ENCODE peak calls at places on chromosomes 2 and 18, in nine cellular contexts. C is progenitor cell of endocrine pancreas, K is endothelial cell, J is left lung, D is A549, B is nephron progenitor cell, I is glutamatergic neuron, L is body of pancreas, Z is NB4. A is an unnamed sample.

GRCh38 chr2:149817206-149817605 is 229.6 kb upstream of the MMADHC start:
- DNase-seq in C (no peak), K (no peak), J (no peak), D (no peak), B (no peak), I (no peak), L (no peak), Z (no peak), A (no peak)

GRCh38 chr2:201440182-201440581 is 11.1 kb downstream of the TRAK2 start:
- DNase-seq in C (no peak), K (no peak), J (no peak), D (no peak), B (no peak), I (no peak), L (peak; percentile 65), Z (no peak), A (no peak)

GRCh38 chr2:238024986-238025385 is 35.8 kb upstream of the SCLY start:
- DNase-seq in C (no peak), K (no peak), J (no peak), D (no peak), B (no peak), I (no peak), L (no peak), Z (no peak), A (no peak)

GRCh38 chr2:68255736-68256450 is 3.6 kb upstream of the PPP3R1 start:
- DNase-seq in C (no peak), K (no peak), J (no peak), D (no peak), B (no peak), I (no peak), L (no peak), Z (no peak), A (no peak)

GRCh38 chr2:199747427-199747826 is 103.6 kb downstream of the FTCDNL1 start:
- DNase-seq in C (no peak), K (no peak), J (no peak), D (no peak), B (no peak), I (peak; percentile 41), L (no peak), Z (no peak), A (no peak)

GRCh38 chr2:8583400-8584173 is 98.3 kb upstream of the ID2 start:
- DNase-seq in C (peak; percentile 95), K (peak; percentile 76), J (peak; percentile 98), D (peak; percentile 42), B (peak; percentile 99), I (peak; percentile 82), L (peak; percentile 99), Z (peak; percentile 98), A (peak; percentile 79)

GRCh38 chr2:46378616-46379015 is 81.4 kb downstream of the EPAS1 start:
- DNase-seq in C (no peak), K (no peak), J (no peak), D (no peak), B (no peak), I (no peak), L (no peak), Z (no peak), A (no peak)

GRCh38 chr2:63122921-63123320 is 72.3 kb downstream of the OTX1 start:
- DNase-seq in C (no peak), K (no peak), J (no peak), D (no peak), B (no peak), I (no peak), L (no peak), Z (no peak), A (no peak)

GRCh38 chr2:201507725-201508124 is 56.2 kb downstream of the STRADB start:
- DNase-seq in C (no peak), K (no peak), J (no peak), D (no peak), B (no peak), I (no peak), L (no peak), Z (peak; percentile 35), A (no peak)

GRCh38 chr2:74764429-74765272 is 69.3 kb upstream of the HK2 start:
- DNase-seq in C (no peak), K (peak; percentile 18), J (no peak), D (no peak), B (no peak), I (no peak), L (no peak), Z (peak; percentile 91), A (no peak)

GRCh38 chr2:116879646-116880045 is 934.8 kb upstream of the DDX18 start:
- DNase-seq in C (no peak), K (no peak), J (no peak), D (no peak), B (peak; percentile 7), I (no peak), L (no peak), Z (no peak), A (no peak)

GRCh38 chr2:238418196-238418998 is 8.3 kb upstream of the ASB1 start:
- DNase-seq in C (no peak), K (no peak), J (no peak), D (no peak), B (no peak), I (no peak), L (no peak), Z (no peak), A (no peak)

GRCh38 chr18:7482342-7482741 is 84.8 kb upstream of the PTPRM start:
- DNase-seq in C (no peak), K (no peak), J (no peak), D (no peak), B (no peak), I (no peak), L (no peak), Z (no peak), A (no peak)

GRCh38 chr2:106144621-106145331 is 49.3 kb downstream of the UXS1 start:
- DNase-seq in C (no peak), K (no peak), J (no peak), D (no peak), B (no peak), I (no peak), L (no peak), Z (no peak), A (no peak)

GRCh38 chr2:171706152-171706803 is 19.0 kb downstream of the DYNC1I2 start:
- DNase-seq in C (no peak), K (no peak), J (no peak), D (peak; percentile 22), B (no peak), I (no peak), L (no peak), Z (peak; percentile 56), A (no peak)
- TF ChIP-seq CTCF in C (peak; percentile 31), K (no peak), J (no peak), D (peak; percentile 64), B (no peak), I (peak; percentile 17), L (no peak), Z (peak; percentile 9), A (peak; percentile 61)

DNA sequence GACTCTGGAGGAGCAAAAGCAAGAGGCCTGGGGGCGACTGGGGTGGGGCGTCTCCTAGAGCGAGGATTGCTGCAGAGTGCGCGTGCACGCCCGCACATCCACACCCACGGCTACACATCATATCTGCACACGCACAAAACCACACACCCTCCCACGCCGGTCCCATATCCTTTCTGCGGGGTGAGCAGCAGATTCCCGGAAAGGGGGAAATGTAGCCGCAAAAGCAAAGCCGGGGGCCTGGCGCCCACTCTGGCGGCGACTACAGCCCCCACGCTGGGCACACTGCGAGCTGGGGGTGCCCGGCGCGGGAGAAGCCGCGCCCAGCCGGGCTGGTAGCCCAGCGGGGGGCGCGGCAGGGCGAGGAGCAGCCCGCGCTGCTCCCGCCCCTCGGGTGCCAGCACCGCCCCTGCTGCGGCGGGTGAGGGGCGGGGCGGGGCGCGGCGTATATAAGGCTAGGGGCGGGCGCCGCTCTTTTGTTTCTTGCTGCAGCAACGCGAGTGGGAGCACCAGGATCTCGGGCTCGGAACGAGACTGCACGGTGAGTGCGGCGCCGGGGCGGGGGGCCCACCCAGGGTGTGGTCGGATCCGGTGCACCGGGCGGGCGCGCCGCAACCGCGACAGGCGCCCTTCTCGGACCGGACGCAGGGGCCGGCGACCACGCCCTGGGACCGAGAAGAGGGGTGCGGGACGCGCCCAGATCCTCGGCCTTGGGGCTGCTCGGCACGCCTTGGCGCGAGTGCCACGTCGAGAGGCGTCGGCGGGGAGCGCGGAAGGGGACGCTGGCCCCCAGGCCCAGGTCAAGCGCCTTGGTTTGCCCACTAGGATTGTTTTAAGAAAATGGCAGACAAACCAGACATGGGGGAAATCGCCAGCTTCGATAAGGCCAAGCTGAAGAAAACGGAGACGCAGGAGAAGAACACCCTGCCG is at the start of gene TMSB10:
- DNase-seq in C (peak; percentile 81), K (peak; percentile 92), J (peak; percentile 92), D (peak; percentile 91), B (peak; percentile 93), I (peak; percentile 90), L (peak; percentile 89), Z (peak; percentile 88), A (peak; percentile 83)
- TF ChIP-seq CTCF in C (peak; percentile 30), K (no peak), J (no peak), D (peak; percentile 30), B (no peak), I (no peak), L (no peak), Z (no peak), A (no peak)

GRCh38 chr2:11154460-11155325 is 574 bp upstream of the SLC66A3 start:
- DNase-seq in C (peak; percentile 96), K (peak; percentile 98), J (peak; percentile 99), D (peak; percentile 97), B (peak; percentile 99), I (peak; percentile 99), L (peak; percentile 99), Z (peak; percentile 96), A (peak; percentile 98)
- TF ChIP-seq CTCF in C (peak; percentile 11), K (no peak), J (no peak), D (no peak), B (no peak), I (no peak), L (no peak), Z (no peak), A (no peak)

GRCh38 chr2:25295654-25296053 is 46.1 kb downstream of the DNMT3A start:
- DNase-seq in C (no peak), K (no peak), J (no peak), D (no peak), B (no peak), I (no peak), L (no peak), Z (no peak), A (no peak)

GRCh38 chr2:25294573-25295462 is 46.9 kb downstream of the DNMT3A start:
- DNase-seq in C (no peak), K (peak; percentile 64), J (peak; percentile 87), D (peak; percentile 24), B (no peak), I (no peak), L (peak; percentile 47), Z (peak; percentile 93), A (no peak)

GRCh38 chr2:25300001-25300400 is 41.7 kb downstream of the DNMT3A start:
- DNase-seq in C (no peak), K (no peak), J (no peak), D (no peak), B (no peak), I (no peak), L (no peak), Z (no peak), A (no peak)

GRCh38 chr2:25298776-25299431 is 42.8 kb downstream of the DNMT3A start:
- DNase-seq in C (no peak), K (no peak), J (no peak), D (no peak), B (no peak), I (no peak), L (no peak), Z (no peak), A (no peak)

DNA sequence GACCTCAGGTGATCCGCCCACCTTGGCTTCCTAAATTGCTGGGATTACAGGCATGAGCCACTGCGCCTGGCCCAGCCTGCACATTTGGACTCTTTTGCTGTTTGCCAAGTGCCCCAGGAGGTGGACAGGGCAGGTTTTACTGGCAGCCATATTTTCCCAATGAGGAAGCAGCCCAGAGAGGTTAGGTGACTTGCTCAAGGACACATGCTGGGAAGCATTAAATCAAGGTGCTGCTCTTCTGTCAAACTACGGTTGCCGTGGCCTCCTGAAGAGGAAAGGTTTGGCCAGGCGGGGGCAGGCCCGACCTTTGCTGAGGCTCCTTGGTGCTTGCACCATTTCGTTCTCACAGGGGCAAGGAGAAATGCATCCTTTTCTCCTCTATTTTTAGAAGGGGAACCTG is 44.0 kb downstream of the DNMT3A start:
- DNase-seq in C (no peak), K (no peak), J (no peak), D (no peak), B (peak; percentile 26), I (no peak), L (no peak), Z (peak; percentile 48), A (no peak)
- TF ChIP-seq CTCF in C (no peak), K (no peak), J (no peak), D (no peak), B (no peak), I (no peak), L (no peak), Z (peak; percentile 7), A (no peak)